ENCODE peak calls at places on chromosomes 5 and 9, in nine cellular contexts. One of them, this sample, is unnamed.

GRCh38 chr5:122076023-122076422 is 2.0 kb downstream of the LOX start:
- DNase-seq in GM12878: no peak
- DNase-seq in prostate gland: no peak
- DNase-seq in H1: no peak
- DNase-seq in HepG2: peak
- DNase-seq in suprapubic skin: no peak
- DNase-seq in HCT116: no peak
- DNase-seq in GM23338: no peak
- DNase-seq in HL-60: no peak
- DNase-seq in this sample: no peak

GRCh38 chr9:131516274-131516565 is 13.5 kb downstream of the POMT1 start:
- DNase-seq in HL-60: peak
- DNase-seq in GM12878: no peak
- DNase-seq in HCT116: no peak
- DNase-seq in H1: no peak
- DNase-seq in GM23338: no peak
- DNase-seq in prostate gland: no peak
- DNase-seq in suprapubic skin: no peak
- DNase-seq in HepG2: no peak
- DNase-seq in this sample: no peak

GRCh38 chr5:52743970-52744369 is 43.7 kb upstream of the ITGA1 start:
- DNase-seq in HepG2: no peak
- DNase-seq in HL-60: no peak
- DNase-seq in GM12878: no peak
- DNase-seq in prostate gland: no peak
- DNase-seq in H1: no peak
- DNase-seq in HCT116: no peak
- DNase-seq in suprapubic skin: no peak
- DNase-seq in GM23338: peak
- DNase-seq in this sample: no peak

GRCh38 chr5:171483453-171484177 is 64.2 kb downstream of the FGF18 start:
- DNase-seq in GM23338: no peak
- DNase-seq in H1: no peak
- DNase-seq in HepG2: no peak
- DNase-seq in suprapubic skin: no peak
- DNase-seq in HL-60: no peak
- DNase-seq in prostate gland: no peak
- DNase-seq in HCT116: no peak
- DNase-seq in GM12878: no peak
- DNase-seq in this sample: no peak

GRCh38 chr5:125357660-125358059 is 611.2 kb upstream of the ZNF608 start:
- DNase-seq in HepG2: no peak
- DNase-seq in HCT116: no peak
- DNase-seq in HL-60: no peak
- DNase-seq in GM12878: no peak
- DNase-seq in suprapubic skin: no peak
- DNase-seq in GM23338: no peak
- DNase-seq in prostate gland: no peak
- DNase-seq in H1: no peak
- DNase-seq in this sample: no peak

GRCh38 chr9:122810306-122810946 is 10.5 kb downstream of the OR1K1 start:
- DNase-seq in suprapubic skin: no peak
- DNase-seq in GM12878: peak
- DNase-seq in H1: peak
- DNase-seq in HCT116: peak
- DNase-seq in HL-60: peak
- DNase-seq in prostate gland: peak
- DNase-seq in HepG2: peak
- DNase-seq in GM23338: peak
- DNase-seq in this sample: peak

GRCh38 chr5:56422060-56422762 is 189.1 kb upstream of the ANKRD55 start:
- DNase-seq in GM12878: no peak
- DNase-seq in GM23338: no peak
- DNase-seq in H1: no peak
- DNase-seq in prostate gland: peak
- DNase-seq in suprapubic skin: no peak
- DNase-seq in HepG2: no peak
- DNase-seq in HL-60: no peak
- DNase-seq in HCT116: peak
- DNase-seq in this sample: no peak

GRCh38 chr5:142934335-142934734 is 164.2 kb downstream of the ARHGAP26 start:
- DNase-seq in prostate gland: no peak
- DNase-seq in GM12878: no peak
- DNase-seq in suprapubic skin: no peak
- DNase-seq in HepG2: no peak
- DNase-seq in HCT116: no peak
- DNase-seq in GM23338: no peak
- DNase-seq in H1: no peak
- DNase-seq in HL-60: no peak
- DNase-seq in this sample: no peak

GRCh38 chr5:42668254-42668653 is 88.4 kb upstream of the CCDC152 start:
- DNase-seq in HL-60: no peak
- DNase-seq in GM23338: no peak
- DNase-seq in H1: no peak
- DNase-seq in HepG2: no peak
- DNase-seq in GM12878: no peak
- DNase-seq in HCT116: no peak
- DNase-seq in suprapubic skin: no peak
- DNase-seq in prostate gland: no peak
- DNase-seq in this sample: no peak

GRCh38 chr9:124267271-124267807 is 9.6 kb downstream of the NEK6 start:
- DNase-seq in suprapubic skin: no peak
- DNase-seq in HL-60: peak
- DNase-seq in GM23338: no peak
- DNase-seq in GM12878: no peak
- DNase-seq in H1: no peak
- DNase-seq in prostate gland: peak
- DNase-seq in HCT116: no peak
- DNase-seq in HepG2: no peak
- DNase-seq in this sample: peak

GRCh38 chr9:132372177-132373095 is 17.6 kb upstream of the SETX start:
- DNase-seq in GM23338: no peak
- DNase-seq in GM12878: no peak
- DNase-seq in HCT116: no peak
- DNase-seq in suprapubic skin: no peak
- DNase-seq in prostate gland: no peak
- DNase-seq in HL-60: peak
- DNase-seq in H1: no peak
- DNase-seq in HepG2: no peak
- DNase-seq in this sample: no peak

GRCh38 chr5:146027746-146028145 is 77.6 kb downstream of the PLAC8L1 start:
- DNase-seq in GM23338: no peak
- DNase-seq in HL-60: no peak
- DNase-seq in suprapubic skin: no peak
- DNase-seq in HCT116: peak
- DNase-seq in prostate gland: no peak
- DNase-seq in H1: no peak
- DNase-seq in HepG2: no peak
- DNase-seq in GM12878: no peak
- DNase-seq in this sample: no peak

GRCh38 chr5:181241393-181241975 is 2.2 kb downstream of the RACK1 start:
- DNase-seq in GM12878: no peak
- DNase-seq in HL-60: peak
- DNase-seq in HCT116: no peak
- DNase-seq in H1: no peak
- DNase-seq in HepG2: peak
- DNase-seq in prostate gland: no peak
- DNase-seq in suprapubic skin: no peak
- DNase-seq in GM23338: no peak
- DNase-seq in this sample: no peak

GRCh38 chr5:174159327-174160247 is 114.1 kb downstream of the NSG2 start:
- DNase-seq in HCT116: peak
- DNase-seq in HL-60: no peak
- DNase-seq in HepG2: no peak
- DNase-seq in suprapubic skin: peak
- DNase-seq in GM12878: no peak
- DNase-seq in GM23338: no peak
- DNase-seq in prostate gland: no peak
- DNase-seq in H1: no peak
- DNase-seq in this sample: no peak

GRCh38 chr9:111959468-111959941 is 62.9 kb downstream of the UGCG start:
- DNase-seq in H1: no peak
- DNase-seq in prostate gland: no peak
- DNase-seq in HCT116: peak
- DNase-seq in HepG2: peak
- DNase-seq in suprapubic skin: no peak
- DNase-seq in HL-60: no peak
- DNase-seq in GM12878: no peak
- DNase-seq in GM23338: no peak
- DNase-seq in this sample: no peak

GRCh38 chr5:168793844-168794837 is 215.0 kb upstream of the PANK3 start:
- DNase-seq in H1: no peak
- DNase-seq in HepG2: peak
- DNase-seq in HL-60: peak
- DNase-seq in HCT116: no peak
- DNase-seq in suprapubic skin: no peak
- DNase-seq in prostate gland: no peak
- DNase-seq in GM12878: no peak
- DNase-seq in GM23338: no peak
- DNase-seq in this sample: no peak

GRCh38 chr5:13566903-13567339 is 377.6 kb downstream of the DNAH5 start:
- DNase-seq in GM12878: no peak
- DNase-seq in prostate gland: no peak
- DNase-seq in GM23338: peak
- DNase-seq in HepG2: no peak
- DNase-seq in H1: no peak
- DNase-seq in HL-60: peak
- DNase-seq in suprapubic skin: no peak
- DNase-seq in HCT116: no peak
- DNase-seq in this sample: no peak

GRCh38 chr5:19534751-19535150 is 453.2 kb downstream of the CDH18 start:
- DNase-seq in GM12878: no peak
- DNase-seq in HepG2: no peak
- DNase-seq in HCT116: no peak
- DNase-seq in GM23338: no peak
- DNase-seq in HL-60: no peak
- DNase-seq in suprapubic skin: no peak
- DNase-seq in H1: no peak
- DNase-seq in prostate gland: no peak
- DNase-seq in this sample: peak

GRCh38 chr9:76216161-76216649 is 178.0 kb downstream of the RFK start:
- DNase-seq in HL-60: peak
- DNase-seq in GM12878: no peak
- DNase-seq in H1: no peak
- DNase-seq in HepG2: no peak
- DNase-seq in suprapubic skin: no peak
- DNase-seq in prostate gland: no peak
- DNase-seq in HCT116: peak
- DNase-seq in GM23338: no peak
- DNase-seq in this sample: no peak
- H3K27ac ChIP-seq in HL-60: no peak
- H3K27ac ChIP-seq in GM12878: no peak
- H3K27ac ChIP-seq in H1: no peak
- H3K27ac ChIP-seq in HepG2: no peak
- H3K27ac ChIP-seq in suprapubic skin: no peak
- H3K27ac ChIP-seq in prostate gland: no peak
- H3K27ac ChIP-seq in HCT116: no peak
- H3K27ac ChIP-seq in GM23338: no peak
- H3K27ac ChIP-seq in this sample: no peak

DNA sequence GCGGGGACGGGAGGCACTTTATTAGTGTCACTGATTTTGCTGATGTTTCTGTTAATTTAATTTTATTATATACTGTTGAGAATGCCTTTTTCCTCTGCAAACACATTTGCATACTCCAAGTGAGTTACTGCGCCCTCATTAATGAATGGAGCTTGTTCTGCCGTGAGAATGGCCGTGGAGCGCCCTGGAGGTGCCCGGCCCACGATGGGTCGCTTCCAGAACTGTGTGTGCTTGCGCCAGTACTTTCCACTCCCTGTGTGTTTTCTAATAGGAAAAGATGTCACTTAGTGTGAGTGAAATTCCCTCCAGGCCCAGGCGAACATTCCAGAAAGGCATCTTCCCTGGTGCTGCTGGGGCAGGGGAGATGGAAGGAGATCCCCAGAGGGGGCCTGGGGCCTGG is 30.1 kb downstream of the NDUFS6 start:
- DNase-seq in H1: no peak
- DNase-seq in GM23338: no peak
- DNase-seq in HCT116: no peak
- DNase-seq in suprapubic skin: no peak
- DNase-seq in prostate gland: no peak
- DNase-seq in HL-60: no peak
- DNase-seq in HepG2: no peak
- DNase-seq in GM12878: no peak
- DNase-seq in this sample: no peak
- TF ChIP-seq POLR2AphosphoS5 in H1: no peak
- TF ChIP-seq POLR2AphosphoS5 in GM23338: no peak
- TF ChIP-seq POLR2AphosphoS5 in HCT116: no peak
- TF ChIP-seq POLR2AphosphoS5 in suprapubic skin: no peak
- TF ChIP-seq POLR2AphosphoS5 in prostate gland: no peak
- TF ChIP-seq POLR2AphosphoS5 in HL-60: no peak
- TF ChIP-seq POLR2AphosphoS5 in HepG2: no peak
- TF ChIP-seq POLR2AphosphoS5 in GM12878: no peak
- TF ChIP-seq POLR2AphosphoS5 in this sample: no peak

GRCh38 chr5:86546582-86546981 is 71.2 kb upstream of the COX7C start:
- DNase-seq in H1: no peak
- DNase-seq in HL-60: no peak
- DNase-seq in HepG2: no peak
- DNase-seq in GM12878: no peak
- DNase-seq in HCT116: peak
- DNase-seq in suprapubic skin: no peak
- DNase-seq in GM23338: peak
- DNase-seq in prostate gland: no peak
- DNase-seq in this sample: no peak
- TF ChIP-seq CTCF in H1: no peak
- TF ChIP-seq CTCF in HL-60: no peak
- TF ChIP-seq CTCF in HepG2: no peak
- TF ChIP-seq CTCF in GM12878: no peak
- TF ChIP-seq CTCF in HCT116: peak
- TF ChIP-seq CTCF in suprapubic skin: no peak
- TF ChIP-seq CTCF in GM23338: no peak
- TF ChIP-seq CTCF in prostate gland: no peak
- TF ChIP-seq CTCF in this sample: no peak

GRCh38 chr5:148858106-148858505 is 31.7 kb downstream of the ADRB2 start:
- DNase-seq in suprapubic skin: no peak
- DNase-seq in H1: no peak
- DNase-seq in GM23338: no peak
- DNase-seq in prostate gland: no peak
- DNase-seq in HCT116: no peak
- DNase-seq in HL-60: no peak
- DNase-seq in HepG2: no peak
- DNase-seq in GM12878: no peak
- DNase-seq in this sample: no peak

GRCh38 chr5:148856424-148856823 is 30.0 kb downstream of the ADRB2 start:
- DNase-seq in GM23338: no peak
- DNase-seq in GM12878: no peak
- DNase-seq in HCT116: no peak
- DNase-seq in HepG2: no peak
- DNase-seq in prostate gland: no peak
- DNase-seq in H1: no peak
- DNase-seq in suprapubic skin: no peak
- DNase-seq in HL-60: no peak
- DNase-seq in this sample: no peak

GRCh38 chr5:148857474-148857873 is 31.1 kb downstream of the ADRB2 start:
- DNase-seq in GM12878: no peak
- DNase-seq in prostate gland: no peak
- DNase-seq in H1: no peak
- DNase-seq in HCT116: no peak
- DNase-seq in GM23338: no peak
- DNase-seq in HepG2: no peak
- DNase-seq in suprapubic skin: no peak
- DNase-seq in HL-60: no peak
- DNase-seq in this sample: no peak

GRCh38 chr5:148860599-148860998 is 34.2 kb downstream of the ADRB2 start:
- DNase-seq in prostate gland: no peak
- DNase-seq in HL-60: no peak
- DNase-seq in GM23338: no peak
- DNase-seq in HepG2: no peak
- DNase-seq in suprapubic skin: no peak
- DNase-seq in HCT116: no peak
- DNase-seq in GM12878: no peak
- DNase-seq in H1: no peak
- DNase-seq in this sample: no peak

GRCh38 chr5:148858547-148858946 is 32.1 kb downstream of the ADRB2 start:
- DNase-seq in HepG2: no peak
- DNase-seq in GM23338: no peak
- DNase-seq in GM12878: no peak
- DNase-seq in suprapubic skin: no peak
- DNase-seq in HCT116: no peak
- DNase-seq in HL-60: no peak
- DNase-seq in prostate gland: no peak
- DNase-seq in H1: no peak
- DNase-seq in this sample: no peak
- H3K27ac ChIP-seq in HepG2: no peak
- H3K27ac ChIP-seq in GM23338: no peak
- H3K27ac ChIP-seq in GM12878: no peak
- H3K27ac ChIP-seq in suprapubic skin: no peak
- H3K27ac ChIP-seq in HCT116: no peak
- H3K27ac ChIP-seq in HL-60: no peak
- H3K27ac ChIP-seq in prostate gland: no peak
- H3K27ac ChIP-seq in H1: no peak
- H3K27ac ChIP-seq in this sample: peak